ENCODE peak calls at places on chromosome 16, in six cellular contexts. O is adrenal gland, L is activated T-cell treated with anti-CD3 and anti-CD28 coated beads for 1 hour, A is AG10803, M is amniotic stem cell, V is activated gamma-delta T cell. Q is an unnamed sample.

GRCh38 chr16:81723098-81723723 is 55.9 kb upstream of the PLCG2 start:
- DNase-seq in O (peak; percentile 58), L (no peak), A (peak; percentile 79), M (peak; percentile 92), V (no peak), Q (peak; percentile 72)

GRCh38 chr16:14510939-14511797 is 118.9 kb downstream of the PARN start:
- DNase-seq in O (no peak), L (no peak), A (peak; percentile 93), M (peak; percentile 8), V (no peak), Q (no peak)

GRCh38 chr16:23803591-23804123 is 32.1 kb upstream of the PRKCB start:
- DNase-seq in O (peak; percentile 43), L (peak; percentile 61), A (peak; percentile 8), M (no peak), V (no peak), Q (peak; percentile 72)

GRCh38 chr16:66275795-66276428 is 90.6 kb upstream of the CDH5 start:
- DNase-seq in O (peak; percentile 72), L (no peak), A (peak; percentile 71), M (peak; percentile 23), V (no peak), Q (peak; percentile 84)

GRCh38 chr16:4616047-4616811 is 1.5 kb upstream of the UBALD1 start:
- DNase-seq in O (peak; percentile 100), L (peak; percentile 97), A (peak; percentile 100), M (peak; percentile 99), V (peak; percentile 96), Q (peak; percentile 99)

GRCh38 chr16:87419971-87420370 is 27.8 kb downstream of the MAP1LC3B start:
- DNase-seq in O (no peak), L (no peak), A (no peak), M (no peak), V (no peak), Q (no peak)

GRCh38 chr16:47387026-47387734 is 73.7 kb downstream of the ITFG1 start:
- DNase-seq in O (no peak), L (no peak), A (no peak), M (no peak), V (no peak), Q (no peak)

GRCh38 chr16:80309178-80309577 is 231.6 kb upstream of the DYNLRB2 start:
- DNase-seq in O (no peak), L (no peak), A (no peak), M (no peak), V (no peak), Q (no peak)

GRCh38 chr16:82990155-82990554 is 363.4 kb downstream of the CDH13 start:
- DNase-seq in O (no peak), L (no peak), A (peak; percentile 55), M (no peak), V (no peak), Q (no peak)

GRCh38 chr16:88835383-88835782 is 21.4 kb downstream of the GALNS start:
- DNase-seq in O (no peak), L (no peak), A (peak; percentile 12), M (no peak), V (no peak), Q (no peak)

GRCh38 chr16:75919664-75920063 is 193.4 kb upstream of the CPHXL start:
- DNase-seq in O (no peak), L (no peak), A (no peak), M (no peak), V (no peak), Q (no peak)

GRCh38 chr16:50610331-50611262 is 62.4 kb downstream of the NKD1 start:
- DNase-seq in O (no peak), L (no peak), A (no peak), M (no peak), V (no peak), Q (no peak)

GRCh38 chr16:27112093-27112811 is 45.5 kb downstream of the C16orf82 start:
- DNase-seq in O (no peak), L (no peak), A (no peak), M (no peak), V (no peak), Q (no peak)